ENCODE peak calls at places on chromosomes 16 and 17, in six cellular contexts. E is HepG2, O is GM12878, T is GM12892, Y is K562, P is H1. Z is an unnamed sample.

GRCh38 chr16:24499193-24499814 is 40.1 kb upstream of the RBBP6 start:
- DNase-seq in E (peak; percentile 21), O (no peak), T (no peak), Y (peak; percentile 71), P (peak; percentile 44), Z (no peak)

GRCh38 chr16:27867122-27868110 is 196.1 kb downstream of the GSG1L start:
- DNase-seq in E (peak; percentile 78), O (no peak), T (peak; percentile 62), Y (peak; percentile 93), P (peak; percentile 70), Z (peak; percentile 62)

GRCh38 chr16:89860747-89861304 is 12.6 kb upstream of the TCF25 start:
- DNase-seq in E (peak; percentile 52), O (no peak), T (peak; percentile 95), Y (peak; percentile 82), P (peak; percentile 65), Z (peak; percentile 96)

GRCh38 chr17:70859829-70860228 is 690.5 kb downstream of the KCNJ2 start:
- DNase-seq in E (no peak), O (no peak), T (no peak), Y (no peak), P (no peak), Z (no peak)

GRCh38 chr17:42519546-42520444 is 16.2 kb upstream of the NAGLU start:
- DNase-seq in E (peak; percentile 90), O (no peak), T (no peak), Y (peak; percentile 65), P (peak; percentile 51), Z (no peak)

GRCh38 chr17:77833769-77834168 is 124.7 kb upstream of the TNRC6C start:
- DNase-seq in E (no peak), O (peak; percentile 58), T (no peak), Y (no peak), P (no peak), Z (no peak)

GRCh38 chr16:86158688-86159360 is 259.9 kb downstream of the IRF8 start:
- DNase-seq in E (no peak), O (no peak), T (no peak), Y (peak; percentile 21), P (no peak), Z (no peak)

GRCh38 chr16:86868746-86869145 is 290.4 kb downstream of the FOXL1 start:
- DNase-seq in E (no peak), O (no peak), T (no peak), Y (no peak), P (no peak), Z (no peak)

GRCh38 chr17:69533481-69534234 is 119.2 kb downstream of the MAP2K6 start:
- DNase-seq in E (no peak), O (no peak), T (no peak), Y (no peak), P (peak; percentile 29), Z (no peak)

GRCh38 chr16:53045554-53046250 is 7.0 kb downstream of the CHD9NB start:
- DNase-seq in E (no peak), O (no peak), T (no peak), Y (no peak), P (no peak), Z (no peak)

GRCh38 chr17:55620023-55620422 is 102.6 kb downstream of the TMEM100 start:
- DNase-seq in E (no peak), O (no peak), T (no peak), Y (no peak), P (no peak), Z (no peak)

GRCh38 chr17:83055911-83056582 is 23.4 kb upstream of the METRNL start:
- DNase-seq in E (peak; percentile 45), O (no peak), T (no peak), Y (no peak), P (no peak), Z (no peak)

GRCh38 chr17:50582741-50583140 is 22.2 kb downstream of the CACNA1G start:
- DNase-seq in E (no peak), O (no peak), T (no peak), Y (no peak), P (no peak), Z (no peak)

GRCh38 chr16:15610369-15610871 is 32.5 kb downstream of the MARF1 start:
- DNase-seq in E (peak; percentile 89), O (no peak), T (no peak), Y (no peak), P (no peak), Z (no peak)

GRCh38 chr17:19398301-19399181 is 11.6 kb upstream of the MFAP4 start:
- DNase-seq in E (no peak), O (no peak), T (no peak), Y (no peak), P (no peak), Z (no peak)

GRCh38 chr17:51119415-51120356 is 982 bp downstream of the SPAG9 start:
- DNase-seq in E (peak; percentile 65), O (no peak), T (no peak), Y (peak; percentile 68), P (no peak), Z (no peak)

GRCh38 chr17:74992223-74992622 is 4.8 kb downstream of the CDR2L start:
- DNase-seq in E (no peak), O (no peak), T (no peak), Y (no peak), P (no peak), Z (no peak)

GRCh38 chr17:74987909-74988711 is 678 bp downstream of the CDR2L start:
- DNase-seq in E (no peak), O (no peak), T (no peak), Y (peak; percentile 78), P (no peak), Z (no peak)

GRCh38 chr17:74990581-74991105 is 3.2 kb downstream of the CDR2L start:
- DNase-seq in E (no peak), O (no peak), T (no peak), Y (no peak), P (no peak), Z (no peak)

GRCh38 chr17:74986206-74986576 is 1.2 kb upstream of the CDR2L start:
- DNase-seq in E (no peak), O (no peak), T (no peak), Y (no peak), P (no peak), Z (no peak)

DNA sequence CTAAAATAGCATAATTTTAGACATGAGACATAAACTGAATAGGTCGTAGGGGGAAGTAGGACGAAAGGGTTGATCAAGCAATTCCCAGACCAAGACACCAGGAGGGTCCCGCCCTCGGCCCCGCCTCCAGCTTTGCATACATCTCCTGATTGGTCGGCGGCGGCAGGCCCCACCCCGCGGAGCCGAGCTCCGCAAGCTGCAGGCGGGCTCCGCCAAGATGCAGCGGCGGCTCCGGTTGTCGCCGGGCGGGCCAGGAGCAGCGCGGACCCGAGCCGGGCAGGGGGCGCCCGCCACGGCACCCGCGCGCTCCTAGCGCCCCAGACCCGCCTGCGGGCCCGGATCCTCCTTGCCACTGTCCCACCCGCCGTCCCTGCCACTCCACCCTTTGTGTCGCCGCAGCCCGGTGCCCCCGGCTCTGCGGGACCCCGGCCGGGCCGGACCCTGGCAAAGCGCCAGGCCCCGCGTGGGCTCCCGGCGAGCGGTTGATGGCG is at the start of gene CDR2L:
- DNase-seq in E (peak; percentile 86), O (peak; percentile 48), T (peak; percentile 91), Y (peak; percentile 96), P (peak; percentile 79), Z (peak; percentile 90)
- TF ChIP-seq POLR2AphosphoS5 in E (no peak), O (no peak), T (no peak), Y (peak; percentile 43), P (peak; percentile 63), Z (no peak)

GRCh38 chr17:9003355-9004131 is 17.8 kb upstream of the NTN1 start:
- DNase-seq in E (no peak), O (no peak), T (peak; percentile 36), Y (no peak), P (no peak), Z (no peak)
- TF ChIP-seq TAF1 in E (no peak), O (no peak), T (no peak), Y (no peak), P (no peak), Z (no peak)

DNA sequence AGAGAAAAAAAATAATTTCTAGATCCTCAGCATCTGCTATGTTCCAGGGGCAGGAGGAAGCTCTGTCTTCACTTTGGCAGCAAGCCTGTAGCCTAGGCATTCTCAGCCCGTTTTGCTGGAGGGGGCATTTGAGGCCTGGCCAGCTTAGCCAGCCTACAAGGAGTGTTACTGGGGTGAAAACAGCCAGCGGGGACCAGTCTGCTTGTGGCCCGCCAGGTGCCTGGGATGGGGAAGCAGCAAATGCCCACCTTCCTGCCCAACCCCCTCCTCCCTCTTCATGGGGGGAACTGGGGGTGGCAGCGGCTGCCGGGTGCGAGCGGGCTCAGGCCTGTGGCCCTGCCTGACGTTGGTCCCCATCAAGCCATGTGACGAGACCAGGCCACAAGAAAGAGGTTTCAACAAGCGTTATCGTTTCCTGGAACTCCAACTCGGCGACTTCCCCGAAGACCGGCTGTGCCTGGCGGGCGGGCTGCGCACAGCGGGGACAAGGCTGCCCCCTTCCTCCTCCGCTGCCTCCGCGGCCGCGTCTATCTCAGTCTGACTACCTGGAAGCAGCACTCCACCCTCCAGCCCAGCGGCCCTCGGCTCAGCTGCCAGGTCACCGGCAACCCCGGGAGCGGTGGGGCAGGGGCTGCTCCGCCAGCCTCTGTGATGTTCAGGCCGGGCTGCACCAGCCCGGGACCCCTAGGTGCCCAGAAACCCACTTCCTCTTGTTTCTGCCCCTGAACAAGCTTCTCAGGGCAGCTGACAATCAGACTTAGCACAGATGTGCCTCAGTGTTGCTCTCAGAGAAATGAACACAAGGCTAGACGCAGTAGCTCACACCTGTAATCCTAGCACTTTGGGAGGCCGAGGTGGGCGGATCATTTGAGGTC is 22.9 kb downstream of the SOCS1 start:
- DNase-seq in E (no peak), O (no peak), T (peak; percentile 63), Y (peak; percentile 98), P (no peak), Z (peak; percentile 63)
- TF ChIP-seq POLR2A in E (no peak), O (peak; percentile 79), T (peak; percentile 47), Y (peak; percentile 67), P (no peak), Z (no peak)

GRCh38 chr16:65024649-65025243 is 97.1 kb downstream of the CDH11 start:
- DNase-seq in E (no peak), O (no peak), T (no peak), Y (no peak), P (no peak), Z (no peak)
- TF ChIP-seq POLR2AphosphoS5 in E (no peak), O (no peak), T (no peak), Y (no peak), P (no peak), Z (no peak)